ENCODE peak calls at places on chromosomes 13 and 19, in seven cellular contexts. R is fibroblast of pulmonary artery, M is H4, B is H9, G is fibroblast of lung, N is substantia nigra, C is PC-3. K is an unnamed sample.

GRCh38 chr19:19064811-19065745 is 1.3 kb downstream of the SLC25A42 start:
- DNase-seq in N (no peak), R (no peak), C (peak), G (no peak), B (no peak), M (no peak), K (no peak)

GRCh38 chr13:112969692-112970338 is 801 bp downstream of the MCF2L start:
- DNase-seq in C (no peak), M (no peak), G (no peak), R (no peak), B (no peak), N (no peak), K (no peak)

GRCh38 chr19:40134866-40135265 is 44.1 kb upstream of the ZNF780A start:
- DNase-seq in C (no peak), N (no peak), M (no peak), R (no peak), G (no peak), B (no peak), K (no peak)

GRCh38 chr13:49749852-49750251 is 42.6 kb downstream of the KPNA3 start:
- DNase-seq in R (peak), B (no peak), N (no peak), C (no peak), M (no peak), G (peak), K (no peak)

GRCh38 chr19:4971424-4971793 is 2.5 kb downstream of the KDM4B start:
- DNase-seq in M (no peak), C (peak), N (no peak), R (no peak), G (no peak), B (peak), K (no peak)

GRCh38 chr19:27962260-27962659 is 1250.7 kb downstream of the UQCRFS1 start:
- DNase-seq in G (no peak), C (no peak), N (no peak), R (peak), B (no peak), M (no peak), K (no peak)

GRCh38 chr13:41222259-41222852 is 28.0 kb upstream of the KBTBD7 start:
- DNase-seq in M (peak), N (no peak), R (peak), C (peak), B (peak), G (peak), K (no peak)

GRCh38 chr19:49591731-49592485 is 926 bp downstream of the PRR12 start:
- DNase-seq in N (no peak), B (peak), R (peak), C (peak), M (no peak), G (peak), K (no peak)

GRCh38 chr13:114321256-114321655 is 7.0 kb downstream of the CHAMP1 start:
- DNase-seq in M (no peak), N (no peak), B (no peak), R (no peak), C (no peak), G (no peak), K (no peak)

GRCh38 chr13:53522034-53522433 is 493.4 kb downstream of the OLFM4 start:
- DNase-seq in C (no peak), B (no peak), N (no peak), G (no peak), M (no peak), R (no peak), K (no peak)

GRCh38 chr13:100721885-100722512 is 47.4 kb upstream of the TMTC4 start:
- DNase-seq in C (peak), N (no peak), B (peak), M (peak), G (peak), R (peak), K (no peak)

K was measured in esophagus squamous epithelium.